ENCODE peak calls at places on chromosomes 1 and 21, in six cellular contexts. N is HCT116, R is anterior cingulate cortex, D is GM10248, W is T-helper 2 cell, T is NCI-H1930. X is an unnamed sample.

GRCh38 chr1:233664804-233665574 is 51.1 kb downstream of the KCNK1 start:
- DNase-seq in D (no peak), R (no peak), N (no peak), W (no peak), T (no peak), X (no peak)

GRCh38 chr21:25405991-25406390 is 201.3 kb downstream of the MRPL39 start:
- DNase-seq in W (no peak), T (no peak), R (no peak), D (no peak), N (no peak), X (no peak)

GRCh38 chr1:24003331-24003972 is 23.3 kb upstream of the SRSF10 start:
- DNase-seq in N (no peak), R (no peak), D (no peak), T (peak), W (no peak), X (no peak)

GRCh38 chr1:117001254-117001927 is at the start of gene CD101:
- DNase-seq in R (no peak), N (no peak), T (no peak), D (peak), W (no peak), X (no peak)

GRCh38 chr1:200291106-200291505 is 118.7 kb downstream of the ZNF281 start:
- DNase-seq in R (no peak), W (no peak), T (no peak), D (no peak), N (no peak), X (no peak)

GRCh38 chr1:154996966-154997701 is 3.7 kb downstream of the LENEP start:
- DNase-seq in R (no peak), N (no peak), T (no peak), D (no peak), W (no peak), X (no peak)

GRCh38 chr1:2310332-2311183 is 80.8 kb downstream of the MORN1 start:
- DNase-seq in N (no peak), T (no peak), R (no peak), W (no peak), D (no peak), X (no peak)

GRCh38 chr1:3560199-3560955 is 50.9 kb downstream of the MEGF6 start:
- DNase-seq in D (no peak), N (no peak), R (no peak), W (no peak), T (no peak), X (no peak)

GRCh38 chr1:54052934-54053744 is at the start of the genes TCEANC2 and TMEM59:
- DNase-seq in N (peak), R (peak), T (peak), D (peak), W (peak), X (peak)

GRCh38 chr1:210654176-210654786 is 325.6 kb downstream of the HHAT start:
- DNase-seq in R (no peak), N (no peak), T (no peak), W (no peak), D (no peak), X (no peak)

GRCh38 chr1:82485591-82486369 is 685.0 kb downstream of the ADGRL2 start:
- DNase-seq in R (no peak), N (no peak), T (no peak), D (no peak), W (no peak), X (no peak)

GRCh38 chr1:54238353-54239040 is 38.5 kb downstream of the MRPL37 start:
- DNase-seq in N (no peak), T (no peak), R (no peak), W (no peak), D (no peak), X (no peak)

GRCh38 chr1:160935527-160936258 is 18.9 kb downstream of the ITLN2 start:
- DNase-seq in D (no peak), W (no peak), N (no peak), T (no peak), R (no peak), X (no peak)

GRCh38 chr1:59570524-59570923 is 244.2 kb upstream of the HOOK1 start:
- DNase-seq in W (no peak), N (no peak), R (no peak), T (peak), D (no peak), X (no peak)

GRCh38 chr1:39852214-39852791 is 31.0 kb downstream of the TRIT1 start:
- DNase-seq in R (no peak), T (no peak), W (no peak), N (no peak), D (no peak), X (no peak)

GRCh38 chr1:60311838-60312237 is 238.3 kb upstream of the C1orf87 start:
- DNase-seq in W (no peak), D (no peak), R (no peak), N (no peak), T (no peak), X (no peak)

GRCh38 chr1:89622895-89623294 is 10.0 kb upstream of the LRRC8C start:
- DNase-seq in R (no peak), W (no peak), N (no peak), D (no peak), T (no peak), X (no peak)

GRCh38 chr1:162206749-162207635 is 137.5 kb downstream of the NOS1AP start:
- DNase-seq in W (no peak), R (no peak), D (no peak), T (peak), N (no peak), X (no peak)

GRCh38 chr1:220552672-220553258 is 24.8 kb downstream of the MARK1 start:
- DNase-seq in R (no peak), N (no peak), T (no peak), W (no peak), D (no peak), X (no peak)

GRCh38 chr1:25590096-25590824 is 26.3 kb upstream of the MAN1C1 start:
- DNase-seq in D (no peak), T (no peak), R (no peak), N (no peak), W (no peak), X (no peak)

X was measured in natural killer cell.